ENCODE peak calls at places on chromosome 16, in eight cellular contexts. D, K, U, T, J, Z, B and X are unnamed samples. For H3K4me1, the result is how much of the 10 kb centered on the place peaks cover.

GRCh38 chr16:2691491-2692248 is 9.3 kb downstream of the KCTD5 start:
- DNase-seq in D (no peak), B (no peak), Z (no peak), K (no peak), J (peak), U (peak), T (no peak), X (no peak)

GRCh38 chr16:31475949-31476304 is 4.0 kb downstream of the TGFB1I1 start:
- DNase-seq in B (no peak), U (no peak), K (no peak), Z (peak), D (no peak), T (no peak), J (peak), X (no peak)

GRCh38 chr16:9441021-9441420 is 349.6 kb downstream of the HAPSTR1 start:
- DNase-seq in T (no peak), Z (no peak), B (no peak), D (peak), J (no peak), U (no peak), K (no peak), X (peak)

GRCh38 chr16:69769404-69769803 is 7.3 kb downstream of the WWP2 start:
- DNase-seq in K (no peak), U (no peak), J (no peak), D (no peak), T (no peak), B (no peak), Z (no peak), X (no peak)

GRCh38 chr16:65822148-65822547 is 544.3 kb upstream of the CDH5 start:
- DNase-seq in J (no peak), K (no peak), B (no peak), U (no peak), T (no peak), Z (no peak), D (no peak), X (peak)

GRCh38 chr16:67842509-67843342 is 606 bp downstream of the THAP11 start:
- DNase-seq in Z (peak), U (peak), D (peak), J (peak), B (no peak), T (no peak), K (no peak), X (no peak)

GRCh38 chr16:49575352-49576172 is 202.0 kb downstream of the C16orf78 start:
- DNase-seq in J (no peak), T (no peak), D (no peak), U (no peak), K (no peak), B (no peak), Z (no peak), X (no peak)

GRCh38 chr16:14018848-14019247 is 52.3 kb upstream of the MRTFB start:
- DNase-seq in J (no peak), Z (no peak), T (no peak), U (no peak), B (no peak), K (no peak), D (peak), X (no peak)

GRCh38 chr16:24499193-24499814 is 40.1 kb upstream of the RBBP6 start:
- DNase-seq in T (no peak), D (peak), Z (peak), J (no peak), U (peak), K (no peak), B (no peak), X (no peak)

GRCh38 chr16:67317853-67318252 is 8.7 kb downstream of the KCTD19 start:
- DNase-seq in Z (no peak), D (no peak), T (no peak), J (no peak), B (no peak), U (no peak), K (no peak), X (no peak)

GRCh38 chr16:69105501-69106361 is at the start of gene HAS3:
- DNase-seq in B (no peak), Z (peak), U (peak), K (no peak), J (peak), D (peak), T (peak), X (no peak)

GRCh38 chr16:58196898-58197313 is 1.0 kb downstream of the CSNK2A2 start:
- DNase-seq in D (peak), B (no peak), Z (no peak), T (no peak), K (no peak), J (no peak), U (no peak), X (no peak)

GRCh38 chr16:29989111-29989858 is 6.1 kb downstream of the HIRIP3 start:
- DNase-seq in U (no peak), B (no peak), Z (peak), D (no peak), K (no peak), T (no peak), J (no peak), X (no peak)

GRCh38 chr16:68980695-68981315 is 124.6 kb upstream of the HAS3 start:
- DNase-seq in J (no peak), K (no peak), U (no peak), T (no peak), D (no peak), B (no peak), Z (no peak), X (no peak)

GRCh38 chr16:30948956-30949654 is at the start of gene ORAI3:
- DNase-seq in B (peak), U (peak), J (peak), D (peak), K (no peak), T (peak), Z (peak), X (no peak)

GRCh38 chr16:28192811-28193529 is 18.8 kb downstream of the XPO6 start:
- DNase-seq in K (no peak), D (no peak), J (no peak), U (no peak), T (no peak), B (no peak), Z (peak), X (no peak)

GRCh38 chr16:67399218-67399733 is 6.0 kb upstream of the TPPP3 start:
- DNase-seq in T (no peak), D (peak), J (peak), Z (peak), U (no peak), B (peak), K (no peak), X (no peak)

GRCh38 chr16:81445143-81445922 is 725 bp downstream of the CMIP start:
- DNase-seq in B (peak), Z (peak), J (peak), D (peak), U (peak), T (peak), K (no peak), X (no peak)

GRCh38 chr16:57012353-57012752 is 23.0 kb downstream of the NLRC5 start:
- DNase-seq in Z (no peak), T (no peak), D (peak), K (no peak), J (no peak), U (no peak), B (no peak), X (no peak)

GRCh38 chr16:23570992-23571632 is 13.6 kb downstream of the UBFD1 start:
- DNase-seq in J (no peak), D (no peak), T (no peak), K (no peak), Z (no peak), U (no peak), B (no peak), X (no peak)

GRCh38 chr16:55494994-55495421 is 13.9 kb upstream of the LPCAT2 start:
- DNase-seq in U (no peak), Z (no peak), D (peak), K (no peak), T (no peak), B (peak), J (no peak), X (peak)

GRCh38 chr16:1078579-1079021 is 6.1 kb downstream of the SSTR5 start:
- DNase-seq in U (peak), D (no peak), K (peak), B (no peak), T (peak), Z (peak), J (no peak), X (no peak)

GRCh38 chr16:1918890-1919679 is 870 bp upstream of the HS3ST6 start:
- DNase-seq in U (no peak), J (no peak), B (no peak), D (peak), K (no peak), Z (no peak), T (no peak), X (no peak)

GRCh38 chr16:1912215-1912543 is 6.0 kb downstream of the HS3ST6 start:
- DNase-seq in D (peak), T (no peak), B (no peak), K (no peak), Z (peak), J (no peak), U (no peak), X (no peak)

GRCh38 chr16:80936410-80936809 is 70.3 kb downstream of the CMC2 start:
- DNase-seq in K (no peak), J (no peak), D (no peak), B (no peak), T (no peak), Z (no peak), U (no peak), X (no peak)

GRCh38 chr16:15757075-15757386 is 99.8 kb downstream of the MYH11 start:
- DNase-seq in U (no peak), D (no peak), Z (no peak), J (no peak), T (no peak), K (no peak), B (no peak), X (no peak)

GRCh38 chr16:66503030-66503429 is 46.9 kb downstream of the TK2 start:
- DNase-seq in B (peak), T (no peak), K (no peak), D (no peak), J (no peak), Z (no peak), U (no peak), X (no peak)

GRCh38 chr16:3957344-3957980 is 76.9 kb upstream of the CREBBP start:
- DNase-seq in T (no peak), D (no peak), K (no peak), Z (no peak), J (peak), U (no peak), B (no peak), X (no peak)

GRCh38 chr16:29815032-29815721 is 775 bp upstream of the PAGR1 start:
- DNase-seq in T (no peak), K (no peak), J (peak), D (peak), U (peak), Z (peak), B (peak), X (no peak)

GRCh38 chr16:31400191-31400590 is 7.1 kb downstream of the ITGAD start:
- DNase-seq in T (no peak), D (no peak), Z (no peak), U (no peak), J (no peak), B (no peak), K (no peak), X (no peak)

GRCh38 chr16:56479469-56479868 is 28.1 kb downstream of the OGFOD1 start:
- DNase-seq in Z (no peak), T (no peak), U (no peak), K (no peak), D (no peak), B (no peak), J (no peak), X (no peak)

GRCh38 chr16:65121870-65122723 is at the start of gene CDH11:
- DNase-seq in Z (peak), D (peak), J (peak), T (no peak), K (no peak), B (peak), U (peak), X (peak)

GRCh38 chr16:78538919-78539318 is 439.5 kb downstream of the WWOX start:
- DNase-seq in Z (no peak), D (no peak), K (no peak), B (no peak), J (no peak), T (no peak), U (no peak), X (no peak)

DNA sequence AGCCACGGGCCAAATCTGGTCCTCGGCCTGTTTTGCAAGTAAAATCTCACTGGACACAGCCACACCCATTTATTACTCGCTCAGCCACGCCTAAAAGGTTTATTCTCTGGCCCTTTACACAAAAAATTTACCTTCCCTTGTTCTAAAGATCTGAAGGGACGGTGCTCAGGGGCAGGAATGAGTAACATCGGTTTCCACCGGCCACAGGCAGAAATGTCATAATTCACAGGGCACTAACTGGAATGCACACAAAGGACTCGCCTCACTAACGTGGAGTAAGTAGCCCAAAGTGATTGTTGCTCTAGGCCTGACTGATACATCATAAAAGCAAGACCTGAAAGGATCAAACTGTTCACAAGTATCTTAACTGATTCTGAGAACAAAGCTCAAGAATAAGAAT is 9.0 kb upstream of the TCF25 start:
- DNase-seq in U (no peak), B (no peak), K (no peak), J (no peak), D (no peak), Z (no peak), T (peak), X (no peak)
- H3K27ac ChIP-seq in U (no peak), B (peak), K (no peak), J (peak), D (no peak), Z (peak), T (no peak), X (peak)

DNA sequence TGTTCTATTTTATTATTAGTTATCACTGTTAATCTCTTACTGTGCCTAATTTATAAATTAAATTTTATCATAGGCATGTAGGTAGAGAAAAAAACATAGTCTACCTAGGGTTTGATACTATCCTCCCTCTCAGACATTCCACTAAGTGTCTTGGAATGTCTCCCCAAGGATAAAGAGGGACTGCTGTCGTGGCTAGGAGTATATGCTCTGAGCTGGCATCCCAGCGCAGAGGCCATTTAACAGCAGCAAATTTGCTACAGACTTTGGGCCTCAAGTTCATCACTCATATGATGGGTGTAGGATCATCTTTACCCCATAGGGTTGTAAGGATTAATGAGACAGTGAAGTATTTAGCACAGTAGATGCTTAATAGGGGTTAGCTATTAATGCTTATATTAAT is 56.7 kb downstream of the ZFHX3 start:
- DNase-seq in T (no peak), K (no peak), B (no peak), Z (no peak), U (no peak), D (no peak), J (no peak), X (no peak)
- H3K4me1 ChIP-seq in T (half or more), K (half or more), B (under half), Z (half or more), U (under half), D (half or more), J (half or more), X (under half)

GRCh38 chr16:20676268-20676828 is 21.1 kb downstream of the ACSM1 start:
- DNase-seq in B (peak), Z (no peak), U (peak), D (no peak), J (no peak), K (no peak), T (no peak), X (no peak)

GRCh38 chr16:20675488-20676267 is 21.8 kb downstream of the ACSM1 start:
- DNase-seq in J (no peak), Z (no peak), B (peak), T (peak), K (no peak), U (no peak), D (peak), X (no peak)

GRCh38 chr16:20674684-20675487 is 22.6 kb downstream of the ACSM1 start:
- DNase-seq in K (no peak), D (peak), U (no peak), T (no peak), B (peak), Z (no peak), J (no peak), X (no peak)

GRCh38 chr16:20671903-20672302 is 25.6 kb downstream of the ACSM1 start:
- DNase-seq in T (no peak), B (no peak), J (no peak), U (no peak), Z (no peak), D (no peak), K (no peak), X (no peak)

DNA sequence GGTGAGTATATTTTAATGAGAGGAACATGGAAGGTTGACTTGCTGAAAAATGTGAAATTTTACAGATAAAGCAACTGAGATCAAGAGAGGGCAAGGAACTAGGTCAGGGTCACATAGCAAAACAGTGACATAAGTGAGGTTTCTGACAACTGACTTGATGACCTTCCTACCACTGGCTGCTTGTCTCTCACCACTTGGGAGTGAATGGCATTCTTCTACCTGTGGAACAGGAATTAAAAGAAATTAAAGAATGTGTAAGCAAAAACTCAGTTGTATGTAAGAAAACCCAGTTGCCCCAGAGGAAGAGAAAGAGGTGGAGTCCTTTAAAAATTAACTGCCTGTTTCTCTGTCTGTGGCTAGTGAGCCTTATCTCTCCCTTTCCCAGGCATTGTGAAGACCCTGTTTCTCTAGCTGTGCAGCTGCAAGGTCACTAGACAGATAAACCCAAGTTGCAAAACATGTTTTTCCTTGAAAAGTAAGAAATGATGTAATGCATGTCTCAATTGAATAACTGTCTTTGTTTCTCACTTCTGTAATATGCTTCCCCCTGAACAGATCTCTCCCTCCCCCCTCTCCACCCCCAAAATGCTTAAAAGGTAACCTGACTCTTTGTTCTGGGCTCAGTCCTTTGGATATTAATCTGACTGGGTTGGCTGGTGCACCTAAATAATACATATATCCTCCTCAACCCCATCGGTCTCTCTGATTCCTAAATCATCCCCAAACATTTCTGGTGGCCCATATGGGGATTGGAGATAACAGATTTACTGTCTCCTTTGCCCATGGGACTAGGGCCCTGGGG is 23.4 kb downstream of the ACSM1 start:
- DNase-seq in K (no peak), D (no peak), Z (no peak), J (no peak), T (peak), B (no peak), U (no peak), X (no peak)
- H3K27ac ChIP-seq in K (peak), D (no peak), Z (no peak), J (no peak), T (no peak), B (peak), U (no peak), X (no peak)

GRCh38 chr16:89411335-89411850 is 79.0 kb downstream of the ANKRD11 start:
- DNase-seq in J (no peak), D (no peak), K (no peak), B (no peak), T (no peak), Z (no peak), U (no peak), X (no peak)
- H3K4me1 ChIP-seq in J (half or more), D (half or more), K (half or more), B (under half), T (under half), Z (half or more), U (under half), X (half or more)

DNA sequence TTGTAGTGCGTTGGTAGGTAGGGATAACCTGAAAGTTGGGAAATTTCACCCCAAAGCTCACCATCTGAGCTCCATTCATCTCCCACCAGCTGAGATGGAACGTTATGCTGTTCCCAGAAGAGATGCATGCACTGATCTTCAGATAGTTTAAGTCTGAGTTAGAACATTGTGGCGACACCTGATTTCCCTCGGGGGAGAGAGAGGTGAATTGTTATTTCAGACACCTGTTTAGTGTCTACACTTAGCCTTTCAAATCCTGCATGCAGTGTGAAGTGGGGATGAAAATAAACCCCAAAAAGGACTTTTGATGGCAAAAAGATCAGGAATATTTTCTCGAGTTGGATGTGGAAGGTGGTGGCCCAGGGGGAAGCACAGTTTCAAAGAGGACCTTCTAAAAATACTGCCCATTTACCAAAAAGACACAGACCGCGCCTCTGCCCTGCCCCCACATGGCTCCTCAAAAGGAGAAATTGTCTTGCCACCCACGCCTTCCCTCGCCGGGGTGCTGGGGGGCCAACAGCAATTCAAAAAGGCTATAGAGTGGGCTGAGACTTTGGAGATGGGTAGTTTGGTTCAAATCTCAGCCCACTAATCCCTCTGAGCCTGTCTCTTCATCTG is 11.4 kb downstream of the CIITA start:
- DNase-seq in J (no peak), U (no peak), D (no peak), K (no peak), T (no peak), B (no peak), Z (peak), X (no peak)
- H3K27ac ChIP-seq in J (no peak), U (no peak), D (no peak), K (no peak), T (no peak), B (no peak), Z (no peak), X (no peak)

GRCh38 chr16:73054732-73055481 is 7.0 kb upstream of the ZFHX3 start:
- DNase-seq in U (no peak), D (no peak), Z (no peak), T (peak), B (no peak), K (no peak), J (no peak), X (no peak)
- H3K4me1 ChIP-seq in U (half or more), D (half or more), Z (under half), T (half or more), B (under half), K (half or more), J (under half), X (half or more)

GRCh38 chr16:73172621-73173312 is 124.8 kb upstream of the ZFHX3 start:
- DNase-seq in K (no peak), B (peak), T (no peak), D (peak), U (peak), J (peak), Z (peak), X (no peak)
- H3K27ac ChIP-seq in K (peak), B (peak), T (no peak), D (no peak), U (no peak), J (peak), Z (peak), X (peak)

GRCh38 chr16:84407588-84408313 is 39.4 kb downstream of the ATP2C2 start:
- DNase-seq in B (no peak), U (no peak), T (no peak), D (no peak), Z (peak), K (no peak), J (no peak), X (no peak)
- H3K4me1 ChIP-seq in B (under half), U (under half), T (under half), D (under half), Z (under half), K (under half), J (under half), X (under half)